ENCODE peak calls at places on chromosome 10, in ten cellular contexts. E is A549, B is D341Med, P is germinal center, X is B cell, Q is H7, S is NT2/D1, R is transverse colon, F is AG09309, Z is HEK293T. N is an unnamed sample.

GRCh38 chr10:37754538-37755323 is 102.7 kb downstream of the ZNF248 start:
- DNase-seq in E (peak; percentile 25), B (no peak), P (peak; percentile 10), X (no peak), Q (peak; percentile 8), S (peak; percentile 28), R (peak; percentile 24), F (peak; percentile 5), Z (peak; percentile 10), N (peak; percentile 26)

GRCh38 chr10:31603245-31604087 is 284.4 kb downstream of the ZEB1 start:
- DNase-seq in E (peak; percentile 98), B (peak; percentile 99), P (peak; percentile 92), X (peak; percentile 87), Q (peak; percentile 99), S (peak; percentile 93), R (peak; percentile 91), F (peak; percentile 60), Z (peak; percentile 96), N (peak; percentile 98)

GRCh38 chr10:11318812-11319598 is 292.4 kb downstream of the USP6NL start:
- DNase-seq in E (no peak), B (no peak), P (no peak), X (no peak), Q (no peak), S (no peak), R (no peak), F (no peak), Z (no peak), N (no peak)

GRCh38 chr10:74855027-74855426 is 28.6 kb downstream of the KAT6B start:
- DNase-seq in E (no peak), B (peak; percentile 18), P (peak; percentile 6), X (no peak), Q (no peak), S (no peak), R (peak; percentile 41), F (no peak), Z (no peak), N (no peak)

GRCh38 chr10:29517352-29517923 is 117.3 kb downstream of the SVIL start:
- DNase-seq in E (peak; percentile 61), B (peak; percentile 63), P (peak; percentile 25), X (no peak), Q (peak; percentile 90), S (peak; percentile 63), R (peak; percentile 26), F (no peak), Z (peak; percentile 42), N (peak; percentile 63)

GRCh38 chr10:131901181-131901829 is 497 bp downstream of the PPP2R2D start:
- DNase-seq in E (peak; percentile 28), B (peak; percentile 47), P (peak; percentile 68), X (peak; percentile 77), Q (peak; percentile 75), S (no peak), R (peak; percentile 70), F (no peak), Z (peak; percentile 53), N (no peak)

GRCh38 chr10:63628526-63629362 is 107.5 kb downstream of the REEP3 start:
- DNase-seq in E (no peak), B (peak; percentile 58), P (peak; percentile 72), X (peak; percentile 55), Q (peak; percentile 38), S (no peak), R (peak; percentile 68), F (no peak), Z (peak; percentile 52), N (no peak)

GRCh38 chr10:99784025-99784730 is 1.7 kb downstream of the ABCC2 start:
- DNase-seq in E (no peak), B (no peak), P (no peak), X (no peak), Q (no peak), S (no peak), R (no peak), F (peak; percentile 62), Z (no peak), N (no peak)

GRCh38 chr10:29157321-29157720 is 131.5 kb upstream of the LYZL1 start:
- DNase-seq in E (no peak), B (no peak), P (no peak), X (no peak), Q (no peak), S (no peak), R (no peak), F (no peak), Z (no peak), N (no peak)

GRCh38 chr10:73992899-73993788 is 4.8 kb upstream of the VCL start:
- DNase-seq in E (no peak), B (no peak), P (no peak), X (no peak), Q (no peak), S (no peak), R (no peak), F (no peak), Z (no peak), N (no peak)

GRCh38 chr10:132722391-132722790 is 63.6 kb downstream of the NKX6-2 start:
- DNase-seq in E (no peak), B (no peak), P (no peak), X (no peak), Q (peak; percentile 70), S (no peak), R (no peak), F (no peak), Z (peak; percentile 58), N (no peak)

GRCh38 chr10:108358912-108359311 is 1194.4 kb upstream of the SORCS1 start:
- DNase-seq in E (peak; percentile 14), B (no peak), P (no peak), X (no peak), Q (no peak), S (no peak), R (no peak), F (peak; percentile 59), Z (peak; percentile 6), N (peak; percentile 36)

GRCh38 chr10:62528441-62528840 is 154.3 kb downstream of the ZNF365 start:
- DNase-seq in E (no peak), B (no peak), P (peak; percentile 50), X (peak; percentile 50), Q (no peak), S (no peak), R (no peak), F (no peak), Z (no peak), N (no peak)

GRCh38 chr10:103947799-103948198 is 19.1 kb upstream of the SLK start:
- DNase-seq in E (no peak), B (no peak), P (no peak), X (no peak), Q (no peak), S (no peak), R (no peak), F (no peak), Z (no peak), N (no peak)

GRCh38 chr10:117570880-117571279 is 28.3 kb downstream of the EMX2 start:
- DNase-seq in E (no peak), B (no peak), P (no peak), X (no peak), Q (no peak), S (no peak), R (no peak), F (no peak), Z (no peak), N (no peak)

GRCh38 chr10:77577666-77578229 is 59.9 kb downstream of the KCNMA1 start:
- DNase-seq in E (no peak), B (no peak), P (no peak), X (no peak), Q (no peak), S (no peak), R (no peak), F (no peak), Z (no peak), N (no peak)

GRCh38 chr10:36556468-36556867 is 568.9 kb upstream of the ANKRD30A start:
- DNase-seq in E (no peak), B (no peak), P (no peak), X (no peak), Q (no peak), S (no peak), R (no peak), F (no peak), Z (no peak), N (no peak)

GRCh38 chr10:100509241-100509640 is 10.4 kb downstream of the SEC31B start:
- DNase-seq in E (no peak), B (no peak), P (no peak), X (no peak), Q (no peak), S (no peak), R (no peak), F (no peak), Z (no peak), N (no peak)

GRCh38 chr10:61786728-61787127 is 114.8 kb upstream of the ARID5B start:
- DNase-seq in E (peak; percentile 34), B (no peak), P (no peak), X (no peak), Q (no peak), S (no peak), R (no peak), F (peak; percentile 42), Z (no peak), N (peak; percentile 54)

GRCh38 chr10:51203359-51203758 is 129.1 kb downstream of the PRKG1 start:
- DNase-seq in E (no peak), B (no peak), P (no peak), X (no peak), Q (no peak), S (no peak), R (no peak), F (no peak), Z (no peak), N (no peak)

GRCh38 chr10:123462760-123463159 is 203.4 kb upstream of the GPR26 start:
- DNase-seq in E (no peak), B (no peak), P (no peak), X (no peak), Q (no peak), S (no peak), R (no peak), F (no peak), Z (no peak), N (no peak)

GRCh38 chr10:30821269-30821993 is 191.9 kb upstream of the LYZL2 start:
- DNase-seq in E (no peak), B (no peak), P (no peak), X (no peak), Q (no peak), S (no peak), R (no peak), F (no peak), Z (no peak), N (no peak)

GRCh38 chr10:61975107-61975932 is 73.8 kb downstream of the ARID5B start:
- DNase-seq in E (peak; percentile 12), B (no peak), P (no peak), X (no peak), Q (no peak), S (no peak), R (no peak), F (peak; percentile 55), Z (no peak), N (peak; percentile 22)

GRCh38 chr10:88853155-88853554 is 1.5 kb upstream of the ANKRD22 start:
- DNase-seq in E (no peak), B (no peak), P (no peak), X (no peak), Q (no peak), S (no peak), R (no peak), F (no peak), Z (no peak), N (no peak)

GRCh38 chr10:97040706-97041105 is 145.1 kb downstream of the SLIT1 start:
- DNase-seq in E (no peak), B (no peak), P (no peak), X (no peak), Q (no peak), S (no peak), R (no peak), F (no peak), Z (no peak), N (no peak)

GRCh38 chr10:327889-328809 is 192.9 kb downstream of the ZMYND11 start:
- DNase-seq in E (no peak), B (no peak), P (no peak), X (no peak), Q (no peak), S (no peak), R (no peak), F (no peak), Z (no peak), N (no peak)

GRCh38 chr10:124478517-124478916 is 16.9 kb downstream of the LHPP start:
- DNase-seq in E (no peak), B (no peak), P (no peak), X (no peak), Q (no peak), S (no peak), R (no peak), F (no peak), Z (no peak), N (no peak)

GRCh38 chr10:78511324-78512204 is 477.9 kb downstream of the RPS24 start:
- DNase-seq in E (no peak), B (no peak), P (no peak), X (no peak), Q (no peak), S (no peak), R (no peak), F (peak; percentile 35), Z (no peak), N (no peak)

N was measured in HTR-8/SVneo.